ENCODE peak calls at places on chromosomes 7 and 10, in eight cellular contexts. I is cardiac fibroblast, T is psoas muscle, G is ascending aorta, N is thoracic aorta, S is AG04449, W is aorta, Q is Karpas-422. X is an unnamed sample.

GRCh38 chr10:74598891-74599566 is 227.4 kb upstream of the KAT6B start:
- DNase-seq in I (peak; percentile 65), T (no peak), G (no peak), N (no peak), S (no peak), W (no peak), Q (no peak), X (no peak)

GRCh38 chr10:79310911-79311573 is 36.2 kb upstream of the PPIF start:
- DNase-seq in I (no peak), T (peak; percentile 53), G (no peak), N (no peak), S (no peak), W (no peak), Q (no peak), X (no peak)

GRCh38 chr10:74877899-74878298 is 51.5 kb downstream of the KAT6B start:
- DNase-seq in I (no peak), T (no peak), G (no peak), N (no peak), S (no peak), W (no peak), Q (no peak), X (no peak)

GRCh38 chr7:156703209-156703608 is 62.6 kb downstream of the RNF32 start:
- DNase-seq in I (peak; percentile 46), T (no peak), G (no peak), N (no peak), S (no peak), W (no peak), Q (no peak), X (no peak)

GRCh38 chr7:28433604-28434254 is 21.4 kb downstream of the CREB5 start:
- DNase-seq in I (peak; percentile 46), T (no peak), G (no peak), N (no peak), S (no peak), W (no peak), Q (no peak), X (no peak)

GRCh38 chr7:11830582-11831382 is 1.2 kb downstream of the THSD7A start:
- DNase-seq in I (peak; percentile 39), T (no peak), G (no peak), N (no peak), S (no peak), W (no peak), Q (no peak), X (peak; percentile 18)

GRCh38 chr7:78057571-78057970 is 259.0 kb downstream of the PHTF2 start:
- DNase-seq in I (no peak), T (no peak), G (no peak), N (no peak), S (no peak), W (no peak), Q (no peak), X (no peak)

GRCh38 chr7:92633211-92633906 is 43.2 kb upstream of the FAM133B start:
- DNase-seq in I (peak; percentile 91), T (no peak), G (peak; percentile 73), N (no peak), S (peak; percentile 41), W (no peak), Q (no peak), X (peak; percentile 89)

GRCh38 chr7:30162622-30163124 is 27.9 kb downstream of the MTURN start:
- DNase-seq in I (peak; percentile 60), T (no peak), G (no peak), N (no peak), S (no peak), W (no peak), Q (peak; percentile 76), X (peak; percentile 36)

GRCh38 chr10:118956253-118957140 is 73.0 kb upstream of the NANOS1 start:
- DNase-seq in I (no peak), T (peak; percentile 67), G (no peak), N (no peak), S (no peak), W (no peak), Q (no peak), X (no peak)

GRCh38 chr10:12396567-12396966 is 47.2 kb downstream of the CAMK1D start:
- DNase-seq in I (no peak), T (no peak), G (no peak), N (no peak), S (no peak), W (no peak), Q (no peak), X (no peak)

GRCh38 chr10:132394201-132394811 is 2.7 kb upstream of the PWWP2B start:
- DNase-seq in I (no peak), T (peak; percentile 44), G (no peak), N (no peak), S (no peak), W (no peak), Q (no peak), X (no peak)

GRCh38 chr10:105797234-105797890 is 1156.3 kb downstream of the SORCS3 start:
- DNase-seq in I (peak; percentile 11), T (no peak), G (no peak), N (no peak), S (no peak), W (no peak), Q (peak; percentile 80), X (peak; percentile 61)

GRCh38 chr7:45150199-45150598 is 7.4 kb upstream of the RAMP3 start:
- DNase-seq in I (no peak), T (peak; percentile 3), G (no peak), N (no peak), S (no peak), W (peak; percentile 25), Q (no peak), X (no peak)

GRCh38 chr10:102043456-102043855 is 12.5 kb downstream of the ARMH3 start:
- DNase-seq in I (no peak), T (no peak), G (no peak), N (no peak), S (no peak), W (no peak), Q (no peak), X (no peak)

GRCh38 chr10:61366365-61366764 is 86.8 kb downstream of the TMEM26 start:
- DNase-seq in I (no peak), T (no peak), G (no peak), N (no peak), S (no peak), W (no peak), Q (no peak), X (no peak)

DNA sequence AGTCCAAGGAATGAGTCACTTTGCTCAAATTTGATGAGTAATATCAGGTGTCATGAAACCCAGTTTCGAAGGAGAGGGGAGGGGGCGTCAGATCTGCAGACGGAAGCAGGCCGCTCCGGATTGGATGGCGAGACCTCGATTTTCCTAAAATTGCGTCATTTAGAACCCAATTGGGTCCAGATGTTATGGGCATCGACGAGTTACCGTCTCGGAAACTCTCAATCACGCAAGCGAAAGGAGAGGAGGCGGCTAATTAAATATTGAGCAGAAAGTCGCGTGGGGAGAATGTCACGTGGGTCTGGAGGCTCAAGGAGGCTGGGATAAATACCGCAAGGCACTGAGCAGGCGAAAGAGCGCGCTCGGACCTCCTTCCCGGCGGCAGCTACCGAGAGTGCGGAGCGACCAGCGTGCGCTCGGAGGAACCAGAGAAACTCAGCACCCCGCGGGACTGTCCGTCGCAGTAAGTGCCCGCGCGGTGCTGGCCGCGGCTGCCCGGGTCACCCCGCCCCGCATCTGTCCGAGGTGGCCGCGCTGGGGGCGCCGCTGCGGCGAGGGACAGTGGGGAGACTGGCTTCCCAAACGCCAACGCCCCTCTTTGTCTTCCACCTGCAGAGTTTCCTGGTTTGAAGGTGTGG is at the start of gene TAC1:
- DNase-seq in I (peak; percentile 4), T (no peak), G (no peak), N (no peak), S (no peak), W (peak; percentile 43), Q (no peak), X (no peak)
- H3K4me3 ChIP-seq in I (peak within 1 kb of the TSS; percentile 16), T (no peak within 1 kb of the TSS), G (peak within 1 kb of the TSS; percentile 43), N (peak within 1 kb of the TSS; percentile 55), S (no peak within 1 kb of the TSS), W (peak within 1 kb of the TSS; percentile 11), Q (no peak within 1 kb of the TSS), X (peak within 1 kb of the TSS; percentile 5)

DNA sequence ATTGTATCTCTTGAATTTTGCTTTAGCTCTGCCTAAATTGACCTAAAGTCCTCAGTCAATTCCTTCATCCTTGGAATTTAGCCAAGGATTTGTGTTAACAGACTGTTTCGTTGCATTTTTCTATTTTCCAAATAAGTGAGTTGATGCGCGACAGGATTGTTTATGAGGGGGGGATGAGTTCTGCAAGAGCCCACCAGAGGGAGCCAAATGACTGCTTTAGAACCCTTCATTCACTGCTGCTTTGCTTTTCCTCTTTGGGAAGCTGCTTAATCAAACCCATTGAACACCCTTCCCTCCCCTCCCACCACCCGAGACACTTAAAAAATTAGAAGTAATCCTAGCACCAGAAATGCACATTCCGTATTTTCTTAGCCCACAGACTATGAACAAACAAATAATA is 33.7 kb upstream of the PTF1A start:
- DNase-seq in I (peak; percentile 75), T (no peak), G (no peak), N (no peak), S (peak; percentile 21), W (no peak), Q (peak; percentile 85), X (peak; percentile 25)
- H3K4me3 ChIP-seq in I (no peak overlapping the region), T (no peak overlapping the region), G (no peak overlapping the region), N (no peak overlapping the region), S (no peak overlapping the region), W (no peak overlapping the region), Q (no peak overlapping the region), X (no peak overlapping the region)

DNA sequence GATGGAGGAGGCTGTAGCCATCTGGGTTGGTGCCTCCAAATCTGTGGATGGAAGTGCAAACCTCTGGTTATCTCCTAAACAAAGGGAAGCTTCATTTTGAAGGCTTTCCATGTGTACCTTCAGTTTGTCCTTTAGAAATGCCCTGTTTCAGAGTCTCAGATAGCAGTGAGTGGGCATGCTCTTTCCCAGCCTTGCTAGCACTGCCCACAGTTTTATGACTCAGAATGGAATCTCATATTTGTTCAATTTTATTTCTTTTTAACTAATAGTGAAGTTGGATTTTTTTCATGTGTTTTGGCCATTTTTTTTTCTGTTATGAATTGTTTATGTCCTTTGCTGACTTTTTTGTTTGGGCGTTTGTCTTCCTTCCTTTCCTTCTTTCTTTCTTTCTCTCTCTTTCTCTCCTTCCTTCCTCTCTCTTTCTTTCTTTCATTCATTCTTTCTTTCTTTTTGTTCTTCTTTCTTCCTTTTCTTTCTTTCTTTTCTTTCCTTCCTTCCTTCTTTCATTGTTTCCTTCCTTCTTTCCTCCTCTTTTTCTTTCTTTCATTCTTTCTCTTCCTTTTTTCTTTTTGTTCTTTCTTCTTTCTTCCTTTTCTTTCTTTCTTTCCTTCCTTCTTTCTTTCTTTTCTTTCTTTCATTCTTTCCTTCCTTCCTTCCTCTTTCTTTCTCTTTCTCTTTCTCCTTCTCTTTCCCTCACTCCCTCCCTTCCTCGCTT is 25.6 kb downstream of the PRF1 start:
- DNase-seq in I (peak; percentile 21), T (no peak), G (no peak), N (no peak), S (no peak), W (no peak), Q (no peak), X (no peak)
- H3K4me3 ChIP-seq in I (no peak overlapping the region), T (no peak overlapping the region), G (no peak overlapping the region), N (no peak overlapping the region), S (no peak overlapping the region), W (no peak overlapping the region), Q (no peak overlapping the region), X (no peak overlapping the region)

DNA sequence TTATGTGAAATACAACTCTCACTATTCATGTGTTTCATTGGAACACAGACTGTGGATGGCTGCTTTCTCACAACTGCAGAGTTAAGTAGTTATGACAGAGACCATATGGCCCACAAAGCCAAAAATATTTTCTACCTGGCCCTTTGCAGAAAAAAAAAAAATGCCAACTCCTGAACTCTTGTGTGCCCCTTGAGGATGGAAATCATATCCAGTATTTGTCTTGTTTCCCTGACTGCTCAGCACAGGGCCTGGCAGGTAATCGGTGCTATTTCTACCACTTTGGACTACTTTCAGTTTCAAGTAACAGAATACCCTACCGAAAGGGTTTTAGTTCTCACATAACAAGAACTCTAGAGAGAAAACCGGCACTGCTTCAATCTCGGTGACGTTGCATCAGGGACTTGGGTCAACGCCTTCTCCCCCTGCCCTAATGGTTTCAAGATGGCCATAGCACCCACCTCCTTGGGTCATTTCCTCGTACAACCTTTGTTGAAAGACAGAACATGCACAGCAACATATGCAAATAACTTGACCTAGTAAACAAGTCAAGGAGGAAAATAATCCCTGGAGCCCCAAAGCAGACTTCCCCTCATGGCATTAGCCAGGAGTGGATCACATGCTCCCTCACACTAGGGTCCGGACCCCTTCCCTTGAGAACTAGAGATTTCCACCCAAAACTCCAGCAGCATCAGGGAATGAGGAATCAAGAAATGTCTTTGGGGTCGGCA is 11.8 kb upstream of the GPNMB start:
- DNase-seq in I (no peak), T (no peak), G (no peak), N (no peak), S (no peak), W (no peak), Q (no peak), X (no peak)
- H3K4me3 ChIP-seq in I (no peak overlapping the region), T (peak overlapping the region; percentile 40), G (no peak overlapping the region), N (peak overlapping the region; percentile 41), S (no peak overlapping the region), W (no peak overlapping the region), Q (no peak overlapping the region), X (no peak overlapping the region)